ENCODE peak calls at places on chromosomes 12 and 14, in four cellular contexts. M, L, H and J are unnamed samples.

GRCh38 chr12:10771132-10771733 is 31.2 kb downstream of the TAS2R7 start:
- ATAC-seq in M (peak; percentile 58), L (peak; percentile 64), H (no peak), J (peak; percentile 76)

GRCh38 chr12:4148418-4149056 is 125.0 kb upstream of the CCND2 start:
- ATAC-seq in H (peak; percentile 59), M (peak; percentile 7), L (peak; percentile 68), J (no peak)

GRCh38 chr12:49893753-49894752 is 9.6 kb downstream of the FAIM2 start:
- ATAC-seq in L (no peak), M (peak; percentile 67), H (no peak), J (peak; percentile 44)

GRCh38 chr12:57896437-57897201 is 44.7 kb upstream of the ATP23 start:
- ATAC-seq in L (peak; percentile 47), H (no peak), M (no peak), J (peak; percentile 50)

GRCh38 chr14:20998674-20999366 is at the start of gene SLC39A2:
- ATAC-seq in L (peak; percentile 94), M (no peak), H (no peak), J (peak; percentile 69)

GRCh38 chr12:69405466-69405865 is 45.9 kb downstream of the YEATS4 start:
- ATAC-seq in M (no peak), H (no peak), L (peak; percentile 97), J (peak; percentile 100)

GRCh38 chr12:42099433-42099832 is 45.2 kb downstream of the GXYLT1 start:
- ATAC-seq in H (no peak), M (no peak), L (no peak), J (no peak)

GRCh38 chr12:106107566-106107965 is 31.2 kb downstream of the NUAK1 start:
- ATAC-seq in L (no peak), H (no peak), M (no peak), J (peak; percentile 30)